ENCODE peak calls at places on chromosomes 2 and 18, in nine cellular contexts. T is ACHN; U is retina; B is AG09319; K is fibroblast of the aortic adventitia; M is activated CD8-positive, alpha-beta memory T cell treated with anti-CD3 and anti-CD28 coated beads, Interleukin-2, amount 50 U/mL, for 4 hours; G is H1; J is SW 1271; S is sciatic nerve. H is an unnamed sample.

GRCh38 chr2:80059381-80059907 is 245.1 kb downstream of the LRRTM1 start:
- DNase-seq in B (no peak), T (no peak), K (no peak), U (no peak), G (no peak), S (no peak), J (no peak), M (no peak), H (no peak)

GRCh38 chr2:192155521-192156118 is 39.1 kb downstream of the TMEFF2 start:
- DNase-seq in B (no peak), K (peak), S (no peak), G (no peak), J (no peak), T (no peak), M (no peak), U (no peak), H (no peak)

GRCh38 chr2:138267902-138268254 is 233.7 kb upstream of the SPOPL start:
- DNase-seq in T (no peak), M (no peak), J (no peak), B (no peak), U (no peak), S (no peak), G (no peak), K (no peak), H (no peak)

GRCh38 chr2:3450385-3451031 is 68.8 kb downstream of the ADI1 start:
- DNase-seq in J (no peak), K (no peak), G (peak), M (no peak), U (no peak), B (no peak), T (no peak), S (no peak), H (no peak)

GRCh38 chr18:3604626-3605408 is 154.8 kb downstream of the TGIF1 start:
- DNase-seq in G (no peak), K (peak), M (no peak), S (no peak), T (peak), J (peak), B (peak), U (peak), H (no peak)

GRCh38 chr2:45190481-45190880 is 181.2 kb upstream of the SIX2 start:
- DNase-seq in M (no peak), K (peak), B (no peak), G (no peak), J (no peak), U (no peak), S (no peak), T (peak), H (no peak)

GRCh38 chr2:104863585-104864279 is 9.8 kb downstream of the POU3F3 start:
- DNase-seq in J (no peak), K (no peak), M (no peak), T (no peak), S (no peak), U (peak), G (peak), B (no peak), H (no peak)

GRCh38 chr2:40113272-40113671 is 334.2 kb upstream of the THUMPD2 start:
- DNase-seq in M (no peak), S (no peak), J (no peak), K (no peak), T (no peak), U (no peak), B (no peak), G (no peak), H (no peak)

GRCh38 chr2:59888015-59888414 is 665.4 kb downstream of the BCL11A start:
- DNase-seq in G (no peak), B (no peak), K (no peak), S (no peak), U (no peak), M (peak), J (no peak), T (no peak), H (no peak)

GRCh38 chr2:45115181-45115580 is 105.9 kb upstream of the SIX2 start:
- DNase-seq in B (no peak), J (no peak), K (no peak), T (no peak), U (no peak), M (no peak), S (no peak), G (peak), H (no peak)

GRCh38 chr18:76981388-76981968 is 151.1 kb downstream of the MBP start:
- DNase-seq in M (no peak), U (no peak), T (no peak), B (no peak), G (peak), J (no peak), K (no peak), S (no peak), H (no peak)

GRCh38 chr2:148650881-148651280 is 6.3 kb downstream of the EPC2 start:
- DNase-seq in S (no peak), K (no peak), M (no peak), B (no peak), T (no peak), J (no peak), U (no peak), G (no peak), H (no peak)

GRCh38 chr2:169891593-169892298 is 64.5 kb downstream of the UBR3 start:
- DNase-seq in B (no peak), U (no peak), T (no peak), K (peak), J (no peak), S (no peak), M (no peak), G (no peak), H (no peak)

GRCh38 chr18:35619941-35620340 is 38.4 kb downstream of the GALNT1 start:
- DNase-seq in J (no peak), S (no peak), M (no peak), B (no peak), T (no peak), U (no peak), G (no peak), K (no peak), H (no peak)

GRCh38 chr2:69652206-69652605 is 8.7 kb upstream of the AAK1 start:
- DNase-seq in K (peak), B (peak), J (peak), G (no peak), T (peak), S (no peak), U (no peak), M (no peak), H (no peak)

GRCh38 chr18:69490813-69491212 is 90.1 kb downstream of the DOK6 start:
- DNase-seq in B (no peak), S (no peak), U (no peak), K (peak), J (no peak), T (no peak), M (no peak), G (no peak), H (no peak)